ENCODE peak calls at places on chromosomes 13 and 19, in eight cellular contexts. M, Q, P, G, B, U, J and V are unnamed samples. For H3K9me3, the result is how much of the 10 kb centered on the place peaks cover.

GRCh38 chr19:40561947-40562346 is 14.7 kb upstream of the SHKBP1 start:
- DNase-seq in M (no peak), Q (no peak), P (no peak), G (no peak), B (no peak), U (no peak), J (peak), V (no peak)

GRCh38 chr19:48513289-48514122 is 1.9 kb upstream of the LMTK3 start:
- DNase-seq in M (no peak), Q (peak), P (peak), G (peak), B (no peak), U (peak), J (peak), V (peak)

GRCh38 chr19:30049226-30049625 is 107.2 kb downstream of the URI1 start:
- DNase-seq in M (no peak), Q (no peak), P (no peak), G (no peak), B (no peak), U (no peak), J (no peak), V (no peak)

GRCh38 chr13:109145631-109146030 is 516.2 kb downstream of the MYO16 start:
- DNase-seq in M (peak), Q (peak), P (peak), G (no peak), B (no peak), U (no peak), J (no peak), V (no peak)

GRCh38 chr13:47110141-47110540 is 213.3 kb upstream of the HTR2A start:
- DNase-seq in M (no peak), Q (no peak), P (no peak), G (no peak), B (no peak), U (no peak), J (no peak), V (no peak)

GRCh38 chr13:67914535-67914934 is 684.4 kb upstream of the PCDH9 start:
- DNase-seq in M (no peak), Q (no peak), P (no peak), G (no peak), B (no peak), U (no peak), J (peak), V (no peak)

GRCh38 chr13:102195566-102196462 is 206.0 kb downstream of the FGF14 start:
- DNase-seq in M (no peak), Q (no peak), P (no peak), G (no peak), B (no peak), U (no peak), J (no peak), V (no peak)

GRCh38 chr13:42056146-42056545 is 7.7 kb downstream of the DGKH start:
- DNase-seq in M (no peak), Q (no peak), P (no peak), G (no peak), B (no peak), U (no peak), J (no peak), V (no peak)

GRCh38 chr13:99984463-99985242 is 3.1 kb downstream of the ZIC2 start:
- DNase-seq in M (no peak), Q (no peak), P (no peak), G (no peak), B (no peak), U (no peak), J (no peak), V (no peak)

DNA sequence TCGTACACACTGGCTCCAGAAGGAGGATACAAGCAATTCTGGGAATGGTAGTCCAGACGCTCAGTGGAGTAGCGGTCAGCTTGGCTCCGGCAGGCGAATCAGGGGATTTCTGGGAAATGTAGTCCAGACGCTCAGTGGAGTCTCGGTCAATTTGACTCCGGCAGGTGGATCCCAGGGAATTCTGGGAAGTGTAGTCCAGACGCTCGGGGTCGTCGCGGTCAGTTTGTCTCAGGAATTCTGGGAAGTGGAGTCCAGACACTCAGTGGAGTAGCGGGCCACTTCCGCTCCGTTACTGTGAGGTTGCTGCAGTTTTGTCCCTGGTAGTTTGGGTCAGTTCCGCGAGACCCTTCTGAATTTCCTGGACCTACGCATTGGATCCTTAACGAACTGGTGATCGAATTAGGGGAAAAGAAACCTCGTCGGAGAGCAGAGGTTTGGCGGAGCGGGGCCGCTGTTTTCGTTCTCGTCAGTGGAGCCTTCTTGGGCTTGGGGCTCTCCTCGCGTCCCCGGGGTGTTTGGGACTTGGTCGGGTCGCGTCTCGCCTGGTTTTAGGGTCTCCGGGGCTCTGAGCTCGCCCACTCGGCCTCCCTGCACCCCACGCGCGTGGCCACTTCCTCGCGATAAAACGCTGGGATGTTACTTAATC is at the start of gene ZNF225:
- DNase-seq in M (peak), Q (peak), P (peak), G (peak), B (peak), U (peak), J (peak), V (peak)
- TF ChIP-seq CTCF in M (no peak), Q (no peak), P (no peak), G (peak), B (peak), U (no peak), J (no peak), V (no peak)

GRCh38 chr19:56916528-56916927 is 76.0 kb upstream of the PEG3 start:
- DNase-seq in M (no peak), Q (no peak), P (no peak), G (no peak), B (no peak), U (no peak), J (no peak), V (no peak)
- H3K9me3 ChIP-seq in M (under half), Q (under half), P (under half), G (under half), B (under half), U (under half), J (under half), V (under half)

GRCh38 chr19:45815501-45816216 is 551 bp upstream of the RSPH6A start:
- DNase-seq in M (no peak), Q (peak), P (no peak), G (no peak), B (no peak), U (no peak), J (no peak), V (no peak)
- H3K27ac ChIP-seq in M (no peak), Q (peak), P (no peak), G (no peak), B (peak), U (no peak), J (no peak), V (no peak)

GRCh38 chr19:2255982-2256685 is at the start of gene JSRP1:
- DNase-seq in M (no peak), Q (no peak), P (no peak), G (peak), B (no peak), U (no peak), J (no peak), V (no peak)

GRCh38 chr19:2255112-2255845 is 938 bp downstream of the JSRP1 start:
- DNase-seq in M (no peak), Q (no peak), P (no peak), G (peak), B (no peak), U (no peak), J (peak), V (no peak)

GRCh38 chr19:2252481-2253105 is 3.5 kb downstream of the AMH start:
- DNase-seq in M (no peak), Q (no peak), P (no peak), G (no peak), B (no peak), U (no peak), J (peak), V (no peak)

GRCh38 chr19:2253106-2254051 is 2.8 kb downstream of the JSRP1 start:
- DNase-seq in M (no peak), Q (no peak), P (no peak), G (no peak), B (no peak), U (no peak), J (peak), V (no peak)

GRCh38 chr19:2254052-2254872 is 2.0 kb downstream of the JSRP1 start:
- DNase-seq in M (no peak), Q (peak), P (no peak), G (no peak), B (no peak), U (no peak), J (peak), V (no peak)
- TF ChIP-seq CTCF in M (peak), Q (peak), P (no peak), G (peak), B (no peak), U (no peak), J (no peak), V (peak)